ENCODE peak calls at places on chromosome 1, in seven cellular contexts. W is HCT116, X is neural progenitor cell, M is hepatocyte, V is OCI-LY7, E is GM23248, I is MM.1S. S is an unnamed sample.
A peak's percentile ranks its signal among the peaks of the same experiment; 100 is the strongest.

GRCh38 chr1:47950481-47950880 is 46.7 kb downstream of the TRABD2B start:
- DNase-seq in W (no peak), X (no peak), M (no peak), V (no peak), E (no peak), I (no peak), S (no peak)

GRCh38 chr1:159941867-159942560 is 3.4 kb downstream of the IGSF9 start:
- DNase-seq in W (no peak), X (peak; percentile 43), M (no peak), V (no peak), E (no peak), I (no peak), S (peak; percentile 35)

GRCh38 chr1:63322944-63323865 is 838 bp downstream of the FOXD3 start:
- DNase-seq in W (no peak), X (peak; percentile 61), M (peak; percentile 56), V (no peak), E (peak; percentile 24), I (no peak), S (peak; percentile 78)

GRCh38 chr1:60833173-60833572 is 249.2 kb upstream of the NFIA start:
- DNase-seq in W (no peak), X (no peak), M (peak; percentile 18), V (no peak), E (no peak), I (no peak), S (peak; percentile 5)

GRCh38 chr1:83900530-83900929 is 98.4 kb downstream of the TTLL7 start:
- DNase-seq in W (no peak), X (no peak), M (no peak), V (no peak), E (peak; percentile 53), I (no peak), S (no peak)

GRCh38 chr1:176225911-176226310 is 18.8 kb upstream of the COP1 start:
- DNase-seq in W (no peak), X (no peak), M (no peak), V (no peak), E (no peak), I (no peak), S (no peak)

GRCh38 chr1:156821801-156822200 is 5.2 kb upstream of the SH2D2A start:
- DNase-seq in W (no peak), X (no peak), M (no peak), V (no peak), E (peak; percentile 84), I (no peak), S (no peak)

GRCh38 chr1:89905391-89906058 is 84.7 kb downstream of the LRRC8D start:
- DNase-seq in W (no peak), X (peak; percentile 19), M (no peak), V (no peak), E (peak; percentile 70), I (no peak), S (peak; percentile 51)

GRCh38 chr1:3939242-3940080 is 39.4 kb upstream of the C1orf174 start:
- DNase-seq in W (no peak), X (no peak), M (no peak), V (no peak), E (no peak), I (no peak), S (no peak)

GRCh38 chr1:3940911-3941310 is 40.8 kb upstream of the C1orf174 start:
- DNase-seq in W (no peak), X (no peak), M (no peak), V (no peak), E (no peak), I (no peak), S (no peak)

GRCh38 chr1:3943123-3943431 is 43.0 kb upstream of the C1orf174 start:
- DNase-seq in W (no peak), X (no peak), M (no peak), V (no peak), E (no peak), I (no peak), S (no peak)

GRCh38 chr1:3942416-3943122 is 42.5 kb upstream of the C1orf174 start:
- DNase-seq in W (no peak), X (no peak), M (peak; percentile 28), V (no peak), E (no peak), I (no peak), S (no peak)

DNA sequence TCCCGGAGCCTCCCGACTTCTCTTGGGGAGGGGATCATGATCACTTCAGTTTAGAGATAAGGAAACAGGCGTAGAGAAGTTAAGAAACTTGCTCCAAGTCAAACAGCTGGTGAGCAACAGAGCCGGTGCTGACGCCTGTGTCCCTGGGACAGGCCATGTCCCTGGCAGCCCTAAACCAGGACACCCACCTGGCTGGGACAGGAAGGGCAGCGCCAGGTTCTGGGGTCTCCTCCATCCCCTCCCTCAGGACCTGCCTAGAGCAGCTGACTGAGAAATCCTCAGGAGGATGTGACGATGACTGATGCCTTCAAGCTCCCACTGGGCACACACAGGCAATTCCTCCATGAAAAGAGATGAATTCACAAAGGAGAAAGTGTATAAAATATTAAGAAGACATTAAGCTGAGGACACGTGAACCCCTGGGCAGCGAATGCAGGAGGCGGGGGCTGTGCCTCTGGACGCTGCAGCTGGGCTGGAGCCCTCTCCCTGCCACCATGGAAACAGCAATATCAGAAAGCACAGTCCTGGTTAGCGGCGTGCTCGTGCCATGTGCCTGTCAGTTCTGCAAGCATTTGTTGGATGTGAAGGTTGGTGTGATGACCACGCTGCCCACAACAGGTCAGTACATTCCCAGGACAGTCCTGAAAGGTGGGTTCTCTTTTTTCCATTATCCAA is 40.1 kb upstream of the C1orf174 start:
- DNase-seq in W (no peak), X (no peak), M (no peak), V (no peak), E (no peak), I (no peak), S (no peak)
- TF ChIP-seq EZH2phosphoT487 in W (no peak), X (no peak), M (no peak), V (no peak), E (no peak), I (no peak), S (no peak)

GRCh38 chr1:44238651-44239050 is 25.4 kb downstream of the DMAP1 start:
- DNase-seq in W (no peak), X (no peak), M (no peak), V (no peak), E (no peak), I (no peak), S (no peak)

GRCh38 chr1:44236873-44237272 is 23.6 kb downstream of the DMAP1 start:
- DNase-seq in W (no peak), X (no peak), M (no peak), V (no peak), E (no peak), I (no peak), S (no peak)

GRCh38 chr1:44239337-44239960 is 26.2 kb downstream of the DMAP1 start:
- DNase-seq in W (no peak), X (peak; percentile 74), M (peak; percentile 70), V (no peak), E (peak; percentile 52), I (no peak), S (peak; percentile 61)

GRCh38 chr1:44239961-44240371 is 26.7 kb downstream of the DMAP1 start:
- DNase-seq in W (no peak), X (no peak), M (peak; percentile 43), V (no peak), E (peak; percentile 8), I (no peak), S (no peak)

DNA sequence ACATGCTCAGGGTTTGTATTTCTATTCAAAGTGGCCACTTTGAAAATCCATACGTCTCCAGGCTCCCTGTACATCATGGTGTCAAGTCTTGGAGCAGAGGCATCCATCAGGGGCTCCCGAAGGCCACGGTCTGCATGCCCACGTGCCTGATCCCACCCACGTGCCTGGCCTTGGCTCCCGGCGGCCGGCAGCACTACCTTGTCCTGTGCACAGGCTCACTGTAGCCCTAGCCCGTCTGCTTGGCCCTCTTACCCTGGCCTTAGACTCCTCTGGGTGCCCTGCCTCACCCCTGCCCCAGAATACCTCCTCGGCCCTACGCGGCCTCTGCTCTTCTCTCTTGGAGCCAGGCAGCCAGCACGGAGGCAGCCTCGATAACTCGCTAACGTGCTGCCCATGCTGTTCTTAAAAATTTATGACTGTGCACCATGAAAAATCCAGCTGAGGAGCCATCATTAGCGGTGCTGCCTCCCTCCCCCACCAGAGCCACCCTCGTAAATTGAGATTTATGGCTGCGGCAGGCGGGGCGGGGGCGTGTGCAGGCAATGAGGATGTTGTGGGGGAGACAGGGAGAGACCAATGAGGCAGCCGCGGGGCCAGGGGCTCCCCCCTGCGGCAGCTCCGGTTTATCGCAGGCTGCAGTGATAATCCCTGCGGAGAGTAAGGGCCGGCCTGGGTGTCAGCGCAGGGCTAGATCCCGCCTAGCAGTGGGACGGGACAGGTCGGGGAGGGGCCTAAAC is 24.6 kb downstream of the DMAP1 start:
- DNase-seq in W (peak; percentile 50), X (peak; percentile 89), M (peak; percentile 88), V (peak; percentile 45), E (peak; percentile 23), I (no peak), S (peak; percentile 93)
- TF ChIP-seq EZH2phosphoT487 in W (no peak), X (no peak), M (no peak), V (no peak), E (no peak), I (no peak), S (no peak)

GRCh38 chr1:167722152-167722869 is 529 bp downstream of the MPZL1 start:
- DNase-seq in W (no peak), X (peak; percentile 83), M (peak; percentile 70), V (peak; percentile 44), E (peak; percentile 81), I (no peak), S (peak; percentile 75)

GRCh38 chr1:167718926-167719691 is 2.7 kb upstream of the MPZL1 start:
- DNase-seq in W (no peak), X (peak; percentile 19), M (no peak), V (no peak), E (no peak), I (no peak), S (peak; percentile 55)

GRCh38 chr1:167722870-167723251 is 1.1 kb downstream of the MPZL1 start:
- DNase-seq in W (no peak), X (no peak), M (no peak), V (no peak), E (peak; percentile 26), I (no peak), S (no peak)

GRCh38 chr1:167721617-167722151 is at the start of gene MPZL1:
- DNase-seq in W (peak; percentile 80), X (peak; percentile 93), M (peak; percentile 95), V (peak; percentile 95), E (peak; percentile 94), I (peak; percentile 98), S (peak; percentile 90)

DNA sequence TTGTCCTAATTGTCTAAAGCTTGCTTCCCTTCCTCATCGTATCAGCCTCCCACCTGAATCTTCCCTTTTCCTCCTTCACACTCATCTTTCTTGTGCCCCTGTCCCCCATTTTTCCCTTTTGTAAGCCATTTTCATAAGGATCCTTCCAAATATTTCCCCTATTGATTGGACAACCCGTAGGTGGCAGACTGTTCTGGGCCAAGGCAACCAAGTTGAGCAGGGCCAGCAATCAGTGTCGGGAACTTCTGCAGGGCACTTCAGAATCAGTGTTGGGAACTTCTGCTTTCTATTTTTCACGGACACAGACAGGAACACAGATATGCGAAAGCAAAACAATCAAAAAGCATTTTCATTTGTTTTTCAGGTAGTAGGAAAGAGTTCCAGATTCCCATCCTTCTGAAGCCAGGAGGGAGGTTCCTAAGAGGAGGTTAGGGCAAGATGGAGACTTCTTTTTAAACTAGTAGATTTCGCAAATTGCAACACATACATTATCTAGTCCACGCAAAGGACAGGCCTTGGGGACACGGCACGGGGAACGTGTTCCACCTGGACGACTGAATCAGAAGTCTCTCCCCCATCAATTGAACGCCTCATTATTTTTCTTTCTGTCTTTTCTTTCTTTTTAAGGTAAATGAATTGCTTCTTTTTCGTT is 691 bp upstream of the MPZL1 start:
- DNase-seq in W (no peak), X (peak; percentile 35), M (peak; percentile 46), V (peak; percentile 61), E (peak; percentile 80), I (peak; percentile 68), S (no peak)
- TF ChIP-seq EZH2phosphoT487 in W (no peak), X (no peak), M (no peak), V (no peak), E (no peak), I (no peak), S (no peak)

GRCh38 chr1:22383526-22384291 is 67.9 kb upstream of the ZBTB40 start:
- DNase-seq in W (no peak), X (no peak), M (no peak), V (no peak), E (no peak), I (no peak), S (no peak)

GRCh38 chr1:22388666-22389455 is 62.8 kb upstream of the ZBTB40 start:
- DNase-seq in W (no peak), X (no peak), M (peak; percentile 44), V (no peak), E (peak; percentile 98), I (no peak), S (no peak)

GRCh38 chr1:22386774-22387173 is 64.9 kb upstream of the ZBTB40 start:
- DNase-seq in W (no peak), X (no peak), M (no peak), V (no peak), E (peak; percentile 30), I (no peak), S (no peak)

GRCh38 chr1:22385537-22385936 is 66.1 kb upstream of the ZBTB40 start:
- DNase-seq in W (no peak), X (no peak), M (no peak), V (no peak), E (no peak), I (no peak), S (no peak)

GRCh38 chr1:22387888-22388564 is 63.6 kb upstream of the ZBTB40 start:
- DNase-seq in W (no peak), X (no peak), M (peak; percentile 32), V (no peak), E (peak; percentile 89), I (no peak), S (no peak)
- TF ChIP-seq EZH2phosphoT487 in W (no peak), X (no peak), M (no peak), V (no peak), E (no peak), I (no peak), S (no peak)